ENCODE peak calls at places on chromosomes 4 and X, in four cellular contexts. One of them, this sample, is unnamed. For H3K9me3, the result is how much of the 10 kb centered on the place peaks cover.

GRCh38 chrX:24899391-24899790 is 116.4 kb downstream of the ARX start:
- DNase-seq in left ventricle myocardium inferior: no peak
- DNase-seq in neural progenitor cell: peak
- DNase-seq in RWPE2: no peak
- DNase-seq in this sample: no peak

GRCh38 chrX:10533686-10534365 is 86.6 kb downstream of the MID1 start:
- DNase-seq in left ventricle myocardium inferior: no peak
- DNase-seq in neural progenitor cell: no peak
- DNase-seq in RWPE2: no peak
- DNase-seq in this sample: no peak

GRCh38 chr4:128858875-128859696 is 49.6 kb downstream of the JADE1 start:
- DNase-seq in left ventricle myocardium inferior: no peak
- DNase-seq in neural progenitor cell: no peak
- DNase-seq in RWPE2: no peak
- DNase-seq in this sample: peak

GRCh38 chr4:63296773-63297172 is 1112.5 kb downstream of the TECRL start:
- DNase-seq in left ventricle myocardium inferior: no peak
- DNase-seq in neural progenitor cell: peak
- DNase-seq in RWPE2: no peak
- DNase-seq in this sample: no peak

GRCh38 chrX:81875800-81876199 is 673.9 kb downstream of the SH3BGRL start:
- DNase-seq in left ventricle myocardium inferior: no peak
- DNase-seq in neural progenitor cell: no peak
- DNase-seq in RWPE2: no peak
- DNase-seq in this sample: no peak

GRCh38 chrX:41481264-41482109 is 34.3 kb downstream of the NYX start:
- DNase-seq in left ventricle myocardium inferior: no peak
- DNase-seq in neural progenitor cell: peak
- DNase-seq in RWPE2: no peak
- DNase-seq in this sample: no peak

GRCh38 chrX:119817130-119817690 is 25.8 kb upstream of the RPL39 start:
- DNase-seq in left ventricle myocardium inferior: no peak
- DNase-seq in neural progenitor cell: no peak
- DNase-seq in RWPE2: no peak
- DNase-seq in this sample: no peak

GRCh38 chr4:87575408-87575807 is 32.9 kb upstream of the DSPP start:
- DNase-seq in left ventricle myocardium inferior: no peak
- DNase-seq in neural progenitor cell: no peak
- DNase-seq in RWPE2: no peak
- DNase-seq in this sample: no peak

GRCh38 chrX:135295238-135295943 is 13.9 kb upstream of the ETDC start:
- DNase-seq in left ventricle myocardium inferior: peak
- DNase-seq in neural progenitor cell: peak
- DNase-seq in RWPE2: no peak
- DNase-seq in this sample: peak

GRCh38 chr4:760616-761015 is 55.0 kb downstream of the PCGF3 start:
- DNase-seq in left ventricle myocardium inferior: no peak
- DNase-seq in neural progenitor cell: no peak
- DNase-seq in RWPE2: no peak
- DNase-seq in this sample: no peak

GRCh38 chr4:8163026-8163425 is 4.4 kb upstream of the ABLIM2 start:
- DNase-seq in left ventricle myocardium inferior: no peak
- DNase-seq in neural progenitor cell: no peak
- DNase-seq in RWPE2: no peak
- DNase-seq in this sample: no peak

GRCh38 chr4:127249066-127249766 is 383.5 kb upstream of the INTU start:
- DNase-seq in left ventricle myocardium inferior: no peak
- DNase-seq in neural progenitor cell: no peak
- DNase-seq in RWPE2: no peak
- DNase-seq in this sample: no peak

GRCh38 chr4:20624783-20625364 is 75.4 kb upstream of the PACRGL start:
- DNase-seq in left ventricle myocardium inferior: no peak
- DNase-seq in neural progenitor cell: no peak
- DNase-seq in RWPE2: no peak
- DNase-seq in this sample: no peak

GRCh38 chr4:172830295-172830764 is 338.3 kb upstream of the GALNT7 start:
- DNase-seq in left ventricle myocardium inferior: no peak
- DNase-seq in neural progenitor cell: peak
- DNase-seq in RWPE2: no peak
- DNase-seq in this sample: no peak

GRCh38 chr4:16205298-16206164 is 20.7 kb downstream of the TAPT1 start:
- DNase-seq in left ventricle myocardium inferior: no peak
- DNase-seq in neural progenitor cell: peak
- DNase-seq in RWPE2: no peak
- DNase-seq in this sample: no peak

GRCh38 chr4:95466791-95467190 is 82.0 kb downstream of the UNC5C start:
- DNase-seq in left ventricle myocardium inferior: no peak
- DNase-seq in neural progenitor cell: no peak
- DNase-seq in RWPE2: no peak
- DNase-seq in this sample: no peak

GRCh38 chrX:103061486-103061885 is 2.5 kb downstream of the BEX1 start:
- DNase-seq in left ventricle myocardium inferior: no peak
- DNase-seq in neural progenitor cell: no peak
- DNase-seq in RWPE2: no peak
- DNase-seq in this sample: no peak

GRCh38 chrX:107675823-107676555 is 47.7 kb downstream of the PRPS1 start:
- DNase-seq in left ventricle myocardium inferior: no peak
- DNase-seq in neural progenitor cell: no peak
- DNase-seq in RWPE2: no peak
- DNase-seq in this sample: no peak

GRCh38 chrX:15468036-15468435 is 25.1 kb downstream of the PIR start:
- DNase-seq in left ventricle myocardium inferior: no peak
- DNase-seq in neural progenitor cell: peak
- DNase-seq in RWPE2: no peak
- DNase-seq in this sample: peak

GRCh38 chr4:75723117-75723801 is 1.1 kb upstream of the USO1 start:
- DNase-seq in left ventricle myocardium inferior: no peak
- DNase-seq in neural progenitor cell: no peak
- DNase-seq in RWPE2: no peak
- DNase-seq in this sample: no peak

GRCh38 chrX:27186671-27187070 is 276.5 kb downstream of the PPP4R3C start:
- DNase-seq in left ventricle myocardium inferior: no peak
- DNase-seq in neural progenitor cell: peak
- DNase-seq in RWPE2: no peak
- DNase-seq in this sample: no peak

GRCh38 chr4:86484241-86484640 is 109.9 kb upstream of the PTPN13 start:
- DNase-seq in left ventricle myocardium inferior: no peak
- DNase-seq in neural progenitor cell: no peak
- DNase-seq in RWPE2: no peak
- DNase-seq in this sample: no peak

GRCh38 chr4:3628868-3629175 is 96.6 kb upstream of the LRPAP1 start:
- DNase-seq in left ventricle myocardium inferior: no peak
- DNase-seq in neural progenitor cell: no peak
- DNase-seq in RWPE2: peak
- DNase-seq in this sample: no peak

GRCh38 chrX:115499112-115499805 is 61.7 kb upstream of the PLS3 start:
- DNase-seq in left ventricle myocardium inferior: no peak
- DNase-seq in neural progenitor cell: no peak
- DNase-seq in RWPE2: no peak
- DNase-seq in this sample: no peak

GRCh38 chrX:155086202-155086840 is 15.0 kb downstream of the BRCC3 start:
- DNase-seq in left ventricle myocardium inferior: no peak
- DNase-seq in neural progenitor cell: peak
- DNase-seq in RWPE2: no peak
- DNase-seq in this sample: peak

GRCh38 chrX:17944833-17945497 is 83.9 kb upstream of the RAI2 start:
- DNase-seq in left ventricle myocardium inferior: no peak
- DNase-seq in neural progenitor cell: peak
- DNase-seq in RWPE2: no peak
- DNase-seq in this sample: no peak

GRCh38 chr4:105179539-105180401 is 33.1 kb downstream of the TET2 start:
- DNase-seq in left ventricle myocardium inferior: no peak
- DNase-seq in neural progenitor cell: no peak
- DNase-seq in RWPE2: no peak
- DNase-seq in this sample: no peak

GRCh38 chrX:87975365-87975764 is 457.8 kb downstream of the KLHL4 start:
- DNase-seq in left ventricle myocardium inferior: no peak
- DNase-seq in neural progenitor cell: no peak
- DNase-seq in RWPE2: no peak
- DNase-seq in this sample: no peak

GRCh38 chr4:168766537-168767316 is 243.3 kb downstream of the CBR4 start:
- DNase-seq in left ventricle myocardium inferior: no peak
- DNase-seq in neural progenitor cell: no peak
- DNase-seq in RWPE2: no peak
- DNase-seq in this sample: no peak

GRCh38 chr4:108783666-108784463 is 21.0 kb upstream of the ETNPPL start:
- DNase-seq in left ventricle myocardium inferior: no peak
- DNase-seq in neural progenitor cell: no peak
- DNase-seq in RWPE2: no peak
- DNase-seq in this sample: no peak

GRCh38 chrX:7107968-7108480 is 39.5 kb upstream of the STS start:
- DNase-seq in left ventricle myocardium inferior: no peak
- DNase-seq in neural progenitor cell: no peak
- DNase-seq in RWPE2: no peak
- DNase-seq in this sample: no peak

GRCh38 chrX:117743469-117744251 is 372.9 kb downstream of the KLHL13 start:
- DNase-seq in left ventricle myocardium inferior: no peak
- DNase-seq in neural progenitor cell: peak
- DNase-seq in RWPE2: no peak
- DNase-seq in this sample: no peak

GRCh38 chrX:145003443-145003842 is 243.9 kb upstream of the SPANXN1 start:
- DNase-seq in left ventricle myocardium inferior: no peak
- DNase-seq in neural progenitor cell: no peak
- DNase-seq in RWPE2: no peak
- DNase-seq in this sample: no peak
- H3K9me3 ChIP-seq in left ventricle myocardium inferior: under half
- H3K9me3 ChIP-seq in neural progenitor cell: under half
- H3K9me3 ChIP-seq in RWPE2: under half
- H3K9me3 ChIP-seq in this sample: under half

GRCh38 chrX:54447461-54447860 is 7.3 kb downstream of the TSR2 start:
- DNase-seq in left ventricle myocardium inferior: no peak
- DNase-seq in neural progenitor cell: peak
- DNase-seq in RWPE2: no peak
- DNase-seq in this sample: no peak

GRCh38 chrX:54449929-54450328 is 9.7 kb downstream of the TSR2 start:
- DNase-seq in left ventricle myocardium inferior: no peak
- DNase-seq in neural progenitor cell: no peak
- DNase-seq in RWPE2: no peak
- DNase-seq in this sample: no peak

DNA sequence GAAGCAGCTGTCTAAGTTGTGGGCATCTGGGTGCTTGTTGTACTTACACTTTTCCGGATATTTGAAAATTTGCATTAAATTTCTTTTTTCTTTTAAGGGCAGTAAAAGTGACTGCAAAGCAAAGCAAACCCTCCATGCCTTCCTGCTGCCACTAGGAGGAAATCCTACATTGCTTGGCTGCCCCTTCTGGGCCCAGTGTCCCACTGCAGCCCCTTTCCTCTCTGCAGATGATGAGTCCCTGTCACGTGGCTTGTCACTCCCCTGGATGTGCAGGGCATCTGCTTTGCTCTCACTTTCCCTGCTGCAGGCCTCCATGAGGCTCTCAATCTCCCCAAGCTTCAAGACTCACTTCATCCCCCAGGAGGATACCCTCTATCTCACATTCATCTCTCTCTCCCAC is 12.7 kb downstream of the TSR2 start:
- DNase-seq in left ventricle myocardium inferior: no peak
- DNase-seq in neural progenitor cell: peak
- DNase-seq in RWPE2: no peak
- DNase-seq in this sample: no peak
- TF ChIP-seq CTCF in left ventricle myocardium inferior: no peak
- TF ChIP-seq CTCF in neural progenitor cell: peak
- TF ChIP-seq CTCF in RWPE2: no peak
- TF ChIP-seq CTCF in this sample: no peak

DNA sequence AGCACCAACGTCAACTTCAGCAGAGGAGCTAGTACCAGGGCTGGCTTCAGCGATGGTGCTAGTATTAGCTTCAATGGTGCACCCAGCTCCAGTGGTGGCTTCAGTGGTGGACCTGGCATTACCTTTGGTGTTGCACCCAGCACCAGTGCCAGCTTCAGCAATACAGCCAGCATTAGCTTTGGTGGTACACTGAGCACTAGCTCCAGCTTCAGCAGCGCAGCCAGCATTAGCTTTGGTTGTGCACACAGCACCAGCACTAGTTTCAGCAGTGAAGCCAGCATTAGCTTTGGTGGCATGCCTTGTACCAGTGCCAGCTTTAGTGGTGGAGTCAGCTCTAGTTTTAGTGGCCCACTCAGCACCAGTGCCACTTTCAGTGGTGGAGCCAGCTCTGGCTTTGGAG is 8.3 kb downstream of the TRO start:
- DNase-seq in left ventricle myocardium inferior: no peak
- DNase-seq in neural progenitor cell: no peak
- DNase-seq in RWPE2: no peak
- DNase-seq in this sample: no peak
- H3K9me3 ChIP-seq in left ventricle myocardium inferior: under half
- H3K9me3 ChIP-seq in neural progenitor cell: under half
- H3K9me3 ChIP-seq in RWPE2: under half
- H3K9me3 ChIP-seq in this sample: under half

GRCh38 chr4:81844717-81845116 is 373.0 kb upstream of the RASGEF1B start:
- DNase-seq in left ventricle myocardium inferior: peak
- DNase-seq in neural progenitor cell: peak
- DNase-seq in RWPE2: no peak
- DNase-seq in this sample: peak
- TF ChIP-seq CTCF in left ventricle myocardium inferior: peak
- TF ChIP-seq CTCF in neural progenitor cell: peak
- TF ChIP-seq CTCF in RWPE2: peak
- TF ChIP-seq CTCF in this sample: peak

GRCh38 chr4:14564281-14564680 is 438.0 kb upstream of the CPEB2 start:
- DNase-seq in left ventricle myocardium inferior: no peak
- DNase-seq in neural progenitor cell: no peak
- DNase-seq in RWPE2: no peak
- DNase-seq in this sample: no peak
- H3K9me3 ChIP-seq in left ventricle myocardium inferior: under half
- H3K9me3 ChIP-seq in neural progenitor cell: under half
- H3K9me3 ChIP-seq in RWPE2: under half
- H3K9me3 ChIP-seq in this sample: under half

GRCh38 chr4:132328761-132329160 is 820.3 kb upstream of the PCDH10 start:
- DNase-seq in left ventricle myocardium inferior: no peak
- DNase-seq in neural progenitor cell: no peak
- DNase-seq in RWPE2: no peak
- DNase-seq in this sample: no peak

GRCh38 chr4:132330994-132331393 is 818.1 kb upstream of the PCDH10 start:
- DNase-seq in left ventricle myocardium inferior: no peak
- DNase-seq in neural progenitor cell: no peak
- DNase-seq in RWPE2: no peak
- DNase-seq in this sample: no peak

GRCh38 chr4:132334081-132334480 is 815.0 kb upstream of the PCDH10 start:
- DNase-seq in left ventricle myocardium inferior: no peak
- DNase-seq in neural progenitor cell: no peak
- DNase-seq in RWPE2: no peak
- DNase-seq in this sample: no peak

GRCh38 chr4:132333723-132334045 is 815.4 kb upstream of the PCDH10 start:
- DNase-seq in left ventricle myocardium inferior: no peak
- DNase-seq in neural progenitor cell: no peak
- DNase-seq in RWPE2: no peak
- DNase-seq in this sample: no peak

GRCh38 chr4:132332932-132333722 is 816.0 kb upstream of the PCDH10 start:
- DNase-seq in left ventricle myocardium inferior: no peak
- DNase-seq in neural progenitor cell: peak
- DNase-seq in RWPE2: no peak
- DNase-seq in this sample: no peak
- TF ChIP-seq CTCF in left ventricle myocardium inferior: no peak
- TF ChIP-seq CTCF in neural progenitor cell: peak
- TF ChIP-seq CTCF in RWPE2: peak
- TF ChIP-seq CTCF in this sample: no peak